ENCODE peak calls at places on chromosomes 1 and 21, in nine cellular contexts. Q is H54; T is NCI-H1092 treated with DMSO at 0.1 percent for 48 hours; N is activated T-helper 1 cell treated with anti-CD3 and anti-CD28 coated beads, Interleukin-12 subunit alpha, Interleukin-12 subunit beta, Interleukin-2, Interleukin-4 antibody, amounts not matched to agents 30 ng/mL and 10 ng/mL and 1 ng/mL, durations not matched to agents 14 hours and 24 hours and 36 hours; X is BE2C; K is GM23248; R is COR-L47; F is glutamatergic neuron; L is fibroblast of pulmonary artery. Z is an unnamed sample.

GRCh38 chr1:54979327-54979891 is 1.0 kb upstream of the TMEM61 start:
- DNase-seq in Q (peak), T (no peak), N (no peak), X (no peak), K (peak), R (no peak), F (no peak), L (no peak), Z (no peak)

GRCh38 chr1:16155537-16156410 is at the start of gene EPHA2:
- DNase-seq in Q (peak), T (no peak), N (no peak), X (no peak), K (peak), R (no peak), F (peak), L (peak), Z (peak)

GRCh38 chr1:61960999-61961398 is 218.7 kb downstream of the PATJ start:
- DNase-seq in Q (no peak), T (no peak), N (no peak), X (no peak), K (no peak), R (no peak), F (no peak), L (no peak), Z (no peak)

GRCh38 chr1:4485398-4485797 is 169.0 kb upstream of the AJAP1 start:
- DNase-seq in Q (no peak), T (no peak), N (no peak), X (no peak), K (no peak), R (peak), F (no peak), L (no peak), Z (peak)

GRCh38 chr21:42513151-42513984 is at the start of gene SLC37A1:
- DNase-seq in Q (no peak), T (peak), N (peak), X (no peak), K (peak), R (no peak), F (peak), L (no peak), Z (peak)

GRCh38 chr1:32749726-32750224 is 47.2 kb upstream of the SYNC start:
- DNase-seq in Q (no peak), T (no peak), N (no peak), X (no peak), K (no peak), R (no peak), F (no peak), L (no peak), Z (no peak)

GRCh38 chr1:94661431-94661830 is 119.9 kb upstream of the F3 start:
- DNase-seq in Q (no peak), T (no peak), N (no peak), X (no peak), K (no peak), R (no peak), F (no peak), L (no peak), Z (no peak)

GRCh38 chr21:45386728-45387371 is 18.1 kb upstream of the COL18A1 start:
- DNase-seq in Q (peak), T (no peak), N (no peak), X (peak), K (peak), R (no peak), F (peak), L (peak), Z (no peak)

GRCh38 chr1:28663871-28664470 is 4.6 kb upstream of the GMEB1 start:
- DNase-seq in Q (no peak), T (no peak), N (no peak), X (no peak), K (no peak), R (no peak), F (no peak), L (no peak), Z (no peak)

GRCh38 chr1:205369621-205370230 is 13.0 kb upstream of the KLHDC8A start:
- DNase-seq in Q (no peak), T (peak), N (no peak), X (no peak), K (peak), R (no peak), F (no peak), L (no peak), Z (no peak)

GRCh38 chr21:45888361-45889009 is 93.1 kb upstream of the COL6A1 start:
- DNase-seq in Q (no peak), T (peak), N (no peak), X (no peak), K (no peak), R (no peak), F (no peak), L (no peak), Z (no peak)